ENCODE peak calls at places on chromosomes 16 and 17, in four cellular contexts. H, C, T and E are unnamed samples. For H3K4me1, the result is how much of the 10 kb centered on the place peaks cover.

GRCh38 chr16:75733305-75734141 is 7.2 kb upstream of the CPHXL start:
- DNase-seq in H (no peak), C (no peak), T (no peak), E (no peak)

GRCh38 chr17:51289776-51290175 is 29.4 kb downstream of the UTP18 start:
- DNase-seq in H (no peak), C (no peak), T (no peak), E (no peak)

GRCh38 chr16:10969615-10970014 is 25.3 kb downstream of the CLEC16A start:
- DNase-seq in H (no peak), C (no peak), T (no peak), E (no peak)

GRCh38 chr16:49502136-49502881 is 128.7 kb downstream of the C16orf78 start:
- DNase-seq in H (no peak), C (no peak), T (no peak), E (no peak)

GRCh38 chr17:17388657-17389496 is 85.7 kb downstream of the NT5M start:
- DNase-seq in H (no peak), C (no peak), T (no peak), E (no peak)

GRCh38 chr16:10683160-10683559 is 11.6 kb downstream of the TEKT5 start:
- DNase-seq in H (no peak), C (no peak), T (no peak), E (no peak)

GRCh38 chr16:4386452-4386813 is 14.8 kb downstream of the VASN start:
- DNase-seq in H (peak), C (no peak), T (no peak), E (no peak)

GRCh38 chr16:31877876-31878642 is 4.5 kb downstream of the ZNF267 start:
- DNase-seq in H (no peak), C (no peak), T (no peak), E (no peak)

GRCh38 chr16:4699030-4699556 is 5.7 kb downstream of the NUDT16L1 start:
- DNase-seq in H (no peak), C (no peak), T (no peak), E (no peak)

GRCh38 chr16:30052671-30053372 is 12.7 kb upstream of the ALDOA start:
- DNase-seq in H (peak), C (peak), T (peak), E (peak)

GRCh38 chr17:55117063-55117611 is 147.6 kb upstream of the HLF start:
- DNase-seq in H (no peak), C (no peak), T (no peak), E (no peak)
- TF ChIP-seq SUZ12 in H (no peak), C (no peak), T (no peak), E (no peak)

GRCh38 chr17:82874011-82874835 is 34.4 kb upstream of the ZNF750 start:
- DNase-seq in H (no peak), C (no peak), T (no peak), E (no peak)
- H3K9ac ChIP-seq in H (no peak), C (no peak), T (no peak), E (no peak)

DNA sequence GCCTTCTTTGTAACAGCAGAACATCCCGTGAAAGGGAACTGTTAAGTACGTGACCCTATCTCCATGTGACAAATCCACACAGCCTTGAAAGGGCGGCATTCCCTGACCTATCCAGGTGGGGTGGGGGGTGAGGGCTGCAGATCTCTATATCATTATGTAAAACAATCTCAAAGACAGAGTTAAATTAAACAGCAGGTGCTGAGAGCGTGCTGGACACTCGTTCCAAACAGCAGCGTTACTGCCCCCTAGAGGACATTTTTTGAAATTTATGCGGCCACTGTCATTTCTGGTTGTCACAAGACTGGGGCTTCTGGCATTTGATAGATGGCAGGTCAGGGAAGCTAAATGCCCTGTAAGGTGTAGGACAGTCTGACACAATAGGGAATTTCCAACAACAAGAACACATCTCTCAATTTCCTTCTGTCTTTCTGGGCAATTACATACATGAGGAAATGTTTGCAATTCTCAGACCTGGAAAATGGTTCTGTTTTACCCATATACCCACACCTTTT is 6.7 kb upstream of the SLC25A39 start:
- DNase-seq in H (peak), C (no peak), T (peak), E (no peak)
- H3K4me1 ChIP-seq in H (under half), C (under half), T (half or more), E (under half)

GRCh38 chr17:73976676-73977521 is 226.6 kb upstream of the RPL38 start:
- DNase-seq in H (no peak), C (no peak), T (no peak), E (no peak)
- TF ChIP-seq SUZ12 in H (no peak), C (no peak), T (no peak), E (no peak)

GRCh38 chr16:55470533-55471371 is 8.2 kb upstream of the MMP2 start:
- DNase-seq in H (no peak), C (no peak), T (no peak), E (no peak)
- H3K9ac ChIP-seq in H (no peak), C (no peak), T (no peak), E (no peak)

GRCh38 chr17:28940675-28941074 is 10.6 kb downstream of the PHF12 start:
- DNase-seq in H (no peak), C (no peak), T (no peak), E (no peak)
- H3K4me1 ChIP-seq in H (under half), C (under half), T (half or more), E (under half)